ENCODE peak calls at places on chromosomes 11 and 22, in nine cellular contexts. W is choroid plexus epithelial cell, Z is stomach, V is keratinocyte, M is Panc1, P is tibial nerve, J is astrocyte of the spinal cord, G is pancreas, H is epithelial cell of esophagus. U is an unnamed sample.

GRCh38 chr11:772429-773390 is 4.6 kb downstream of the GATD1 start:
- DNase-seq in W (no peak), Z (no peak), H (no peak), G (no peak), M (no peak), P (no peak), J (no peak), V (no peak), U (no peak)

GRCh38 chr11:8066036-8066910 is 14.7 kb upstream of the TUB start:
- DNase-seq in V (no peak), P (no peak), G (no peak), M (no peak), J (no peak), Z (peak), W (no peak), H (no peak), U (no peak)

GRCh38 chr11:47259178-47259977 is 1.6 kb downstream of the NR1H3 start:
- DNase-seq in P (no peak), W (peak), M (no peak), J (peak), V (no peak), H (peak), G (no peak), Z (peak), U (peak)

GRCh38 chr11:63866211-63866610 is 27.3 kb downstream of the MARK2 start:
- DNase-seq in H (peak), W (peak), V (no peak), M (no peak), P (peak), G (peak), J (peak), Z (peak), U (peak)

GRCh38 chr11:110092577-110093406 is at the start of gene ZC3H12C:
- DNase-seq in M (peak), Z (peak), W (peak), G (peak), J (peak), V (no peak), H (peak), P (peak), U (peak)

GRCh38 chr22:44537016-44537936 is 39.2 kb upstream of the RTL6 start:
- DNase-seq in W (no peak), H (no peak), M (no peak), P (no peak), G (no peak), J (no peak), Z (no peak), V (no peak), U (no peak)

GRCh38 chr11:12376259-12376971 is 956 bp upstream of the PARVA start:
- DNase-seq in W (peak), M (no peak), Z (no peak), H (no peak), V (no peak), G (peak), P (no peak), J (peak), U (no peak)

GRCh38 chr11:121257976-121258375 is 34.6 kb upstream of the SC5D start:
- DNase-seq in M (no peak), Z (no peak), W (no peak), G (no peak), H (peak), V (no peak), P (no peak), J (no peak), U (no peak)

GRCh38 chr11:81986556-81987161 is 747.0 kb downstream of the FAM181B start:
- DNase-seq in P (no peak), W (no peak), G (no peak), V (no peak), M (no peak), Z (no peak), H (no peak), J (no peak), U (no peak)

GRCh38 chr22:24117942-24118341 is 63.3 kb upstream of the SUSD2 start:
- DNase-seq in V (no peak), Z (no peak), P (no peak), W (no peak), G (no peak), H (no peak), M (no peak), J (no peak), U (peak)

GRCh38 chr11:80846979-80847378 is 1406.1 kb upstream of the TENM4 start:
- DNase-seq in Z (no peak), W (no peak), G (no peak), V (no peak), J (no peak), M (no peak), P (no peak), H (no peak), U (no peak)

GRCh38 chr11:93017821-93018690 is 48.6 kb downstream of the MTNR1B start:
- DNase-seq in M (no peak), W (peak), J (peak), V (peak), G (no peak), Z (no peak), H (peak), P (no peak), U (no peak)

GRCh38 chr11:31865606-31866300 is 54.6 kb upstream of the PAX6 start:
- DNase-seq in Z (no peak), H (no peak), J (no peak), W (no peak), M (no peak), V (no peak), P (no peak), G (no peak), U (no peak)

GRCh38 chr11:65121447-65121864 is 478 bp downstream of the FAU start:
- DNase-seq in M (no peak), G (peak), V (no peak), P (no peak), W (no peak), Z (no peak), H (no peak), J (no peak), U (peak)

GRCh38 chr11:5967708-5968107 is 586 bp downstream of the OR56A5 start:
- DNase-seq in P (no peak), M (no peak), Z (no peak), J (no peak), W (no peak), G (no peak), V (no peak), H (peak), U (no peak)

GRCh38 chr22:20086101-20086599 is 6.1 kb downstream of the DGCR8 start:
- DNase-seq in P (no peak), M (no peak), G (no peak), J (no peak), V (no peak), Z (no peak), W (no peak), H (no peak), U (no peak)

GRCh38 chr22:43391306-43391705 is 20.5 kb upstream of the MPPED1 start:
- DNase-seq in G (no peak), Z (no peak), J (no peak), H (no peak), W (no peak), M (no peak), P (no peak), V (no peak), U (no peak)

GRCh38 chr11:76674517-76675400 is 4.2 kb upstream of the LRRC32 start:
- DNase-seq in J (no peak), V (no peak), M (no peak), Z (no peak), W (no peak), H (no peak), P (no peak), G (no peak), U (peak)

GRCh38 chr22:23752750-23753149 is 1.5 kb downstream of the VPREB3 start:
- DNase-seq in V (no peak), P (no peak), H (no peak), J (no peak), W (no peak), G (no peak), M (no peak), Z (no peak), U (no peak)

GRCh38 chr11:34633990-34634725 is 13.3 kb downstream of the EHF start:
- DNase-seq in G (no peak), Z (no peak), W (peak), V (no peak), M (no peak), J (no peak), P (no peak), H (peak), U (peak)

GRCh38 chr22:27251563-27251962 is 550.0 kb downstream of the MN1 start:
- DNase-seq in M (no peak), Z (no peak), J (no peak), G (no peak), H (no peak), V (no peak), W (no peak), P (no peak), U (no peak)

GRCh38 chr11:76688146-76688545 is 17.6 kb upstream of the LRRC32 start:
- DNase-seq in V (no peak), P (no peak), Z (no peak), W (no peak), H (no peak), J (no peak), G (no peak), M (no peak), U (no peak)

GRCh38 chr11:75246673-75247350 is 6.2 kb downstream of the TPBGL start:
- DNase-seq in P (no peak), H (no peak), G (no peak), J (no peak), W (no peak), M (no peak), Z (no peak), V (no peak), U (no peak)

GRCh38 chr11:69671734-69672465 is 3.3 kb downstream of the LTO1 start:
- DNase-seq in V (no peak), H (no peak), W (no peak), M (no peak), J (no peak), G (no peak), P (no peak), Z (no peak), U (no peak)

GRCh38 chr22:27133951-27134664 is 476.7 kb downstream of the MIAT start:
- DNase-seq in M (no peak), J (peak), G (no peak), W (peak), P (no peak), Z (peak), H (peak), V (peak), U (peak)

GRCh38 chr11:44944181-44944852 is 6.4 kb downstream of the TP53I11 start:
- DNase-seq in W (no peak), V (no peak), M (no peak), Z (no peak), G (no peak), P (no peak), J (no peak), H (no peak), U (no peak)

GRCh38 chr11:7160814-7161489 is 72.2 kb downstream of the RBMXL2 start:
- DNase-seq in P (no peak), W (no peak), H (no peak), V (no peak), G (no peak), J (no peak), Z (no peak), M (no peak), U (no peak)

GRCh38 chr11:42595856-42596255 is 715.9 kb upstream of the API5 start:
- DNase-seq in V (no peak), Z (no peak), G (no peak), W (no peak), P (no peak), J (no peak), M (no peak), H (no peak), U (no peak)

GRCh38 chr11:71114124-71114851 is 138.1 kb downstream of the SHANK2 start:
- DNase-seq in Z (no peak), H (no peak), V (no peak), J (no peak), P (no peak), G (no peak), W (no peak), M (no peak), U (no peak)
- TF ChIP-seq CTCF in Z (no peak), H (no peak), V (no peak), J (no peak), P (no peak), G (no peak), W (no peak), M (no peak), U (no peak)

GRCh38 chr22:38144025-38144405 is 33.5 kb upstream of the BAIAP2L2 start:
- DNase-seq in V (no peak), Z (no peak), J (no peak), W (no peak), G (no peak), M (no peak), H (no peak), P (no peak), U (peak)
- TF ChIP-seq CTCF in V (no peak), Z (no peak), J (no peak), W (peak), G (no peak), M (no peak), H (no peak), P (no peak), U (peak)

DNA sequence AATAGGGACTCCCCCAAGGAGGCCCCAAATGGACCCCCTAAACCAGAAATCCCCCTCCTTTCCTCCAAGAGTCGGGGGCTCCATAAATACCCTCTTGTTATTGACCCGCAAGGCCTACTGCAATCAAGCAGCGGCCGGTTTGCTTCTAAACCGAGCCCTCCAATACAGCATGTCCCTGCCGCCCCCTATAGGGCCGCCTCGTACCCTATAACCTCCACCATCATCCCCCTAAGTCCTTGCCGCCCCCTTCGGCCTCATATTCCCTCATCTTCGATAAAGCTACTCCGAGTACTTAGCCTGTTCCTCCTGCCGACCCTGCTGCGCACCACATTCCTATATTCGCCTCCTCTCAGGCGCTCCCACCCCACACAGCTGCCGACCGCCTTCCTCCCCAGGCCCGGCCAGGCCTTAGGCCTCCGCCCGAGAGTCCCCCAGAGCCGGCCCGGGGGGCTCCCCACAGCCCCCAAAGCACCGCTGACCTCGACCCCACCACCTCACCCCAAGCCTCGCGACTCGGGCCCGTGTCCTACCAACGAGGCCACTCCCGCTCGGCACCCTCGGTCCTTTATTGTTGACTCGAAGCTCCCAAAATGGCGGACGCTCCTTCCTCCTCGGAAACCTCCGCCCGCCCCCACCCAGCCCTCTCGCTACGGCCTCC is 478 bp downstream of the DDX6 start:
- DNase-seq in W (peak), J (peak), H (peak), G (peak), P (peak), M (no peak), V (no peak), Z (peak), U (peak)
- TF ChIP-seq CTCF in W (peak), J (peak), H (peak), G (no peak), P (peak), M (peak), V (peak), Z (no peak), U (peak)

DNA sequence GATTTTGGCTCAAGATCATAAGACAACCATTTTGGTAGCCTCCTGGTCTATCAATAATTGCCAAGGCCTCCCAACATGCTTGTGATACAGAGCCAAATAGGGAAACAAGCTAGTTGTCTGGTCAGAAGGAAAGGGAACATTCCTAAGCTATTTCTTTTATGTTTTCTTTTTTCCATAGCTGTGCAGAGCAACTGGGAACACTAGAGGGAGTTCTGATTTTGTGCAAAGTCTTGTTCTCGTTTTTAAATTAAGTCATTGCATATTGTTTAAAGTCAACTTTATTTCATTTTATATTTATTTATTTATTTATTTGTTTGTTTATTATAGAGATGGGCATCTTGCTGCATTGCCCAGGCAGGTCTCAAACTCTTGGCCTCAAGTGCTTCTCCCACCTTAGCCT is 416.8 kb upstream of the CHORDC1 start:
- DNase-seq in G (no peak), V (no peak), P (no peak), H (peak), Z (no peak), M (no peak), J (peak), W (peak), U (no peak)
- TF ChIP-seq CTCF in G (no peak), V (peak), P (no peak), H (peak), Z (no peak), M (peak), J (peak), W (peak), U (peak)

GRCh38 chr22:37290737-37291136 is 8.4 kb downstream of the CYTH4 start:
- DNase-seq in P (no peak), J (no peak), G (no peak), H (no peak), Z (no peak), W (no peak), V (no peak), M (no peak), U (no peak)
- TF ChIP-seq CTCF in P (no peak), J (no peak), G (no peak), H (no peak), Z (no peak), W (no peak), V (no peak), M (no peak), U (no peak)

DNA sequence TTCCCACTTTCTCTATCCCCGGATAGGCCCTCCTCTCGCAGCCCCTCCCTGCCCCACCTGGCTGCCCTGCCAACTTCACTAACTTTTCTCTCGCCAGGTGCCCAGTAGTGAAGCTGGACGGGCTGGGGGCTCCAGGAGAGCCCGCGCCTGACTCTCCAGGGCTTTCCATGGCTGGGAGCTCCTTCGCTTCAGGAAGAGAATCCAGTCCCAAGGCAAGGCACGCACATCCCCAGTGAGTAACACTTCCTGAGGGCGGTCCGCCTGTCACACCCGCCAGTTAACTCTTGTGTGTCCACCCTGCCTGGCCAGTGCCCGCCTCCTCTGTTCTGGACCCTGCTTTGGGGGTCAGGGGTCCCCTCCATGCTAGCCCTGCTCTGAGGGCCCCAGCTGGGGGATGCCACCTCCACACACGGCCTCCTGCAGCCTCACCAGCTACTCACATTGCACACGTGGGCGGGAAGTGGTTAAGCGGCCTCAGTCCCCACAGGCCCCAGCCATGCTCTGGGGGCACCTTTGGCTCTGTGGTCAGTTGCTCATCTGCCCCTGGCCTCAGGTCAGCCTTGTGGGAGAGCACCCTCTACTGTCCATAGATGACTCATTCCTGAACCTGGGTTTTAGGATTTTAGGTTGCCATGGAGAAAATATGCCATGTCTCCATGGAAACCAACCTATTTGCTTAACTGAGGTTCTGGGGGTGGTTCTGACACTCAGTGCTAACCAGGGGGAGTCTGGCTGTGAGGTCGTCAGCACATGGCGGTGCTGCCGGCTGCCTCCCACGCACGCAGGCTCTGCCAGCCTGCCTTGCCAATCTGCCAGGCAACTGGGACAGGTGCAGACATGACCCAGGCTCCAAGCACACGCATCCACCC is at the start of gene RIN1:
- DNase-seq in P (no peak), M (peak), V (peak), G (peak), W (peak), Z (peak), J (peak), H (peak), U (peak)
- TF ChIP-seq CTCF in P (peak), M (no peak), V (no peak), G (peak), W (peak), Z (no peak), J (peak), H (no peak), U (peak)

GRCh38 chr11:67505605-67506396 is 638 bp upstream of the PITPNM1 start:
- DNase-seq in W (peak), M (peak), Z (peak), P (peak), V (peak), G (peak), H (peak), J (peak), U (peak)

GRCh38 chr11:67507891-67508485 is at the start of gene CDK2AP2:
- DNase-seq in P (peak), V (peak), G (peak), J (peak), W (peak), H (peak), M (peak), Z (peak), U (peak)

GRCh38 chr11:67504950-67505561 is at the start of gene PITPNM1:
- DNase-seq in G (peak), H (peak), J (peak), P (peak), Z (peak), V (no peak), W (peak), M (no peak), U (peak)

GRCh38 chr11:67507242-67507890 is 596 bp downstream of the CDK2AP2 start:
- DNase-seq in V (peak), W (peak), M (no peak), H (peak), Z (peak), J (no peak), P (peak), G (peak), U (no peak)

GRCh38 chr11:67506426-67507032 is 1.4 kb upstream of the PITPNM1 start:
- DNase-seq in H (no peak), G (peak), J (no peak), W (no peak), Z (peak), M (no peak), V (no peak), P (no peak), U (peak)
- TF ChIP-seq CTCF in H (no peak), G (peak), J (no peak), W (no peak), Z (no peak), M (no peak), V (peak), P (no peak), U (no peak)

DNA sequence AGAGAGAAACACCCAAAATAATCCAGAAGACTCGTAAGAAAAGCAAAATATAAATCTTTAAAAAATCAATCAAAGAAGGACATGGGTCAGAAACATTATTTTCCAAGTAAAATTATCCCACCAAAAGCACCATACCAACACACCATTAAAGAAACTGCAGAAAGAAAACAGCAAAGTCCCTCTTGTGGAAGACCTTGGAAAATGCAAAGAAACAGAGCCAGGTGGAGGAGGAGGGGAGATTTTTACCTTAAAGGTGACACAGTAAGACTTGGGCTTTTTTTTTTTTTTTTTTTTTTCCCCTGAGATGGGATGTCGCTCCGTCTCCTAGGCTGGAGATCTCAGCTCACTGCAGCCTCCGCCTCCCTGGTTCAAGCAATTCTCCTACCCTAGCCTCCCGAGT is 123.8 kb downstream of the LARGE1 start:
- DNase-seq in J (no peak), Z (no peak), H (no peak), P (no peak), W (no peak), M (no peak), G (no peak), V (no peak), U (no peak)
- TF ChIP-seq CTCF in J (no peak), Z (no peak), H (no peak), P (no peak), W (no peak), M (no peak), G (no peak), V (no peak), U (no peak)

U was measured in NB4.